ENCODE peak calls at places on chromosomes 11 and 22, in five cellular contexts. One of them, this sample, is unnamed.

GRCh38 chr11:66694056-66694410 is 16.3 kb upstream of the RBM4B start:
- DNase-seq in fibroblast of mammary gland: no peak
- DNase-seq in AG04450: no peak
- DNase-seq in HEK293T: no peak
- DNase-seq in bronchial epithelial cell: no peak
- DNase-seq in this sample: no peak

GRCh38 chr11:6618117-6619020 is 853 bp downstream of the TPP1 start:
- DNase-seq in fibroblast of mammary gland: peak
- DNase-seq in AG04450: peak
- DNase-seq in HEK293T: peak
- DNase-seq in bronchial epithelial cell: peak
- DNase-seq in this sample: peak

GRCh38 chr11:69939551-69940245 is 120.5 kb upstream of the FGF3 start:
- DNase-seq in fibroblast of mammary gland: no peak
- DNase-seq in AG04450: no peak
- DNase-seq in HEK293T: no peak
- DNase-seq in bronchial epithelial cell: no peak
- DNase-seq in this sample: peak

GRCh38 chr11:11468919-11469318 is 115.9 kb upstream of the CSNK2A3 start:
- DNase-seq in fibroblast of mammary gland: no peak
- DNase-seq in AG04450: no peak
- DNase-seq in HEK293T: no peak
- DNase-seq in bronchial epithelial cell: no peak
- DNase-seq in this sample: no peak

GRCh38 chr11:85679581-85679980 is 6.4 kb downstream of the CCDC89 start:
- DNase-seq in fibroblast of mammary gland: no peak
- DNase-seq in AG04450: no peak
- DNase-seq in HEK293T: no peak
- DNase-seq in bronchial epithelial cell: no peak
- DNase-seq in this sample: no peak

GRCh38 chr11:30553521-30554110 is 32.5 kb downstream of the MPPED2 start:
- DNase-seq in fibroblast of mammary gland: no peak
- DNase-seq in AG04450: no peak
- DNase-seq in HEK293T: no peak
- DNase-seq in bronchial epithelial cell: no peak
- DNase-seq in this sample: no peak

GRCh38 chr11:69367211-69367964 is 73.4 kb downstream of the MYEOV start:
- DNase-seq in fibroblast of mammary gland: peak
- DNase-seq in AG04450: no peak
- DNase-seq in HEK293T: no peak
- DNase-seq in bronchial epithelial cell: peak
- DNase-seq in this sample: no peak

GRCh38 chr22:47131611-47132427 is 369.4 kb downstream of the TBC1D22A start:
- DNase-seq in fibroblast of mammary gland: no peak
- DNase-seq in AG04450: no peak
- DNase-seq in HEK293T: no peak
- DNase-seq in bronchial epithelial cell: no peak
- DNase-seq in this sample: no peak

GRCh38 chr11:76838422-76839068 is 22.2 kb upstream of the ACER3 start:
- DNase-seq in fibroblast of mammary gland: peak
- DNase-seq in AG04450: no peak
- DNase-seq in HEK293T: no peak
- DNase-seq in bronchial epithelial cell: no peak
- DNase-seq in this sample: peak

GRCh38 chr11:13446444-13446843 is 16.6 kb downstream of the BTBD10 start:
- DNase-seq in fibroblast of mammary gland: peak
- DNase-seq in AG04450: no peak
- DNase-seq in HEK293T: no peak
- DNase-seq in bronchial epithelial cell: peak
- DNase-seq in this sample: peak

GRCh38 chr11:73579641-73580434 is 18.1 kb downstream of the FAM168A start:
- DNase-seq in fibroblast of mammary gland: no peak
- DNase-seq in AG04450: no peak
- DNase-seq in HEK293T: no peak
- DNase-seq in bronchial epithelial cell: no peak
- DNase-seq in this sample: no peak

GRCh38 chr11:6468712-6469495 is 4.8 kb downstream of the TRIM3 start:
- DNase-seq in fibroblast of mammary gland: peak
- DNase-seq in AG04450: peak
- DNase-seq in HEK293T: peak
- DNase-seq in bronchial epithelial cell: peak
- DNase-seq in this sample: peak

GRCh38 chr11:25377466-25377865 is 880.6 kb downstream of the LUZP2 start:
- DNase-seq in fibroblast of mammary gland: no peak
- DNase-seq in AG04450: no peak
- DNase-seq in HEK293T: no peak
- DNase-seq in bronchial epithelial cell: peak
- DNase-seq in this sample: no peak

GRCh38 chr11:17931595-17931994 is 81.3 kb downstream of the SERGEF start:
- DNase-seq in fibroblast of mammary gland: peak
- DNase-seq in AG04450: no peak
- DNase-seq in HEK293T: no peak
- DNase-seq in bronchial epithelial cell: no peak
- DNase-seq in this sample: no peak

GRCh38 chr11:17496406-17496805 is 19.8 kb upstream of the ABCC8 start:
- DNase-seq in fibroblast of mammary gland: peak
- DNase-seq in AG04450: no peak
- DNase-seq in HEK293T: no peak
- DNase-seq in bronchial epithelial cell: no peak
- DNase-seq in this sample: peak

GRCh38 chr22:27391092-27391770 is 410.3 kb downstream of the MN1 start:
- DNase-seq in fibroblast of mammary gland: no peak
- DNase-seq in AG04450: no peak
- DNase-seq in HEK293T: no peak
- DNase-seq in bronchial epithelial cell: no peak
- DNase-seq in this sample: peak

GRCh38 chr22:41770715-41771452 is 29.6 kb upstream of the CCDC134 start:
- DNase-seq in fibroblast of mammary gland: no peak
- DNase-seq in AG04450: no peak
- DNase-seq in HEK293T: no peak
- DNase-seq in bronchial epithelial cell: peak
- DNase-seq in this sample: no peak

GRCh38 chr11:79078999-79079398 is 361.8 kb downstream of the TENM4 start:
- DNase-seq in fibroblast of mammary gland: no peak
- DNase-seq in AG04450: no peak
- DNase-seq in HEK293T: no peak
- DNase-seq in bronchial epithelial cell: no peak
- DNase-seq in this sample: no peak

GRCh38 chr11:111878385-111878765 is 590 bp downstream of the FDXACB1 start:
- DNase-seq in fibroblast of mammary gland: peak
- DNase-seq in AG04450: no peak
- DNase-seq in HEK293T: no peak
- DNase-seq in bronchial epithelial cell: peak
- DNase-seq in this sample: peak

GRCh38 chr11:1219836-1220810 is 2.7 kb upstream of the MUC5B start:
- DNase-seq in fibroblast of mammary gland: no peak
- DNase-seq in AG04450: no peak
- DNase-seq in HEK293T: no peak
- DNase-seq in bronchial epithelial cell: no peak
- DNase-seq in this sample: peak

GRCh38 chr11:2198621-2199365 is 27.2 kb upstream of the TH start:
- DNase-seq in fibroblast of mammary gland: no peak
- DNase-seq in AG04450: no peak
- DNase-seq in HEK293T: no peak
- DNase-seq in bronchial epithelial cell: no peak
- DNase-seq in this sample: no peak

GRCh38 chr11:126544311-126545056 is 189.0 kb downstream of the ST3GAL4 start:
- DNase-seq in fibroblast of mammary gland: peak
- DNase-seq in AG04450: peak
- DNase-seq in HEK293T: no peak
- DNase-seq in bronchial epithelial cell: peak
- DNase-seq in this sample: peak

GRCh38 chr22:24140357-24140756 is 40.9 kb upstream of the SUSD2 start:
- DNase-seq in fibroblast of mammary gland: no peak
- DNase-seq in AG04450: no peak
- DNase-seq in HEK293T: no peak
- DNase-seq in bronchial epithelial cell: no peak
- DNase-seq in this sample: no peak

GRCh38 chr22:29145321-29146072 is 60.2 kb upstream of the EMID1 start:
- DNase-seq in fibroblast of mammary gland: no peak
- DNase-seq in AG04450: no peak
- DNase-seq in HEK293T: no peak
- DNase-seq in bronchial epithelial cell: no peak
- DNase-seq in this sample: no peak

GRCh38 chr11:6666302-6667183 is 10.9 kb upstream of the DCHS1 start:
- DNase-seq in fibroblast of mammary gland: no peak
- DNase-seq in AG04450: no peak
- DNase-seq in HEK293T: no peak
- DNase-seq in bronchial epithelial cell: no peak
- DNase-seq in this sample: no peak

GRCh38 chr11:69617220-69617619 is 23.7 kb upstream of the CCND1 start:
- DNase-seq in fibroblast of mammary gland: no peak
- DNase-seq in AG04450: no peak
- DNase-seq in HEK293T: no peak
- DNase-seq in bronchial epithelial cell: no peak
- DNase-seq in this sample: no peak

GRCh38 chr22:19115628-19116027 is 6.6 kb downstream of the DGCR2 start:
- DNase-seq in fibroblast of mammary gland: no peak
- DNase-seq in AG04450: no peak
- DNase-seq in HEK293T: peak
- DNase-seq in bronchial epithelial cell: no peak
- DNase-seq in this sample: peak

GRCh38 chr11:26134481-26135355 is 197.2 kb upstream of the ANO3 start:
- DNase-seq in fibroblast of mammary gland: peak
- DNase-seq in AG04450: no peak
- DNase-seq in HEK293T: peak
- DNase-seq in bronchial epithelial cell: peak
- DNase-seq in this sample: peak

GRCh38 chr11:115676206-115676605 is 172.0 kb upstream of the CADM1 start:
- DNase-seq in fibroblast of mammary gland: no peak
- DNase-seq in AG04450: no peak
- DNase-seq in HEK293T: no peak
- DNase-seq in bronchial epithelial cell: no peak
- DNase-seq in this sample: no peak

GRCh38 chr22:46421272-46421671 is 85.8 kb downstream of the TRMU start:
- DNase-seq in fibroblast of mammary gland: no peak
- DNase-seq in AG04450: no peak
- DNase-seq in HEK293T: no peak
- DNase-seq in bronchial epithelial cell: no peak
- DNase-seq in this sample: no peak

GRCh38 chr11:118194835-118195627 is 18.6 kb upstream of the SCN2B start:
- DNase-seq in fibroblast of mammary gland: peak
- DNase-seq in AG04450: peak
- DNase-seq in HEK293T: no peak
- DNase-seq in bronchial epithelial cell: peak
- DNase-seq in this sample: peak

GRCh38 chr11:134068829-134069425 is at the start of gene JAM3:
- DNase-seq in fibroblast of mammary gland: peak
- DNase-seq in AG04450: peak
- DNase-seq in HEK293T: peak
- DNase-seq in bronchial epithelial cell: peak
- DNase-seq in this sample: peak